ENCODE peak calls at places on chromosomes 1 and 21, in six cellular contexts. M, C, J, N, B and L are unnamed samples.

GRCh38 chr1:213474054-213474453 is 423.0 kb downstream of the RPS6KC1 start:
- DNase-seq in M (no peak), C (peak; percentile 62), J (no peak), N (no peak), B (no peak), L (peak; percentile 82)

GRCh38 chr1:99725996-99726395 is 40.4 kb downstream of the FRRS1 start:
- DNase-seq in M (no peak), C (no peak), J (no peak), N (no peak), B (no peak), L (no peak)

GRCh38 chr1:178046856-178047255 is 47.0 kb upstream of the RASAL2 start:
- DNase-seq in M (no peak), C (no peak), J (no peak), N (no peak), B (no peak), L (no peak)

GRCh38 chr1:220680085-220680687 is 10.0 kb upstream of the C1orf115 start:
- DNase-seq in M (peak; percentile 70), C (peak; percentile 59), J (peak; percentile 53), N (peak; percentile 47), B (no peak), L (peak; percentile 43)

GRCh38 chr21:31514598-31514997 is 144.9 kb upstream of the SOD1 start:
- DNase-seq in M (no peak), C (peak; percentile 20), J (no peak), N (no peak), B (peak; percentile 15), L (peak; percentile 74)

GRCh38 chr1:179141592-179142244 is 59.8 kb downstream of the TOR3A start:
- DNase-seq in M (peak; percentile 91), C (no peak), J (peak; percentile 92), N (no peak), B (no peak), L (no peak)

GRCh38 chr1:224641030-224641429 is 24.9 kb downstream of the CNIH3 start:
- DNase-seq in M (no peak), C (no peak), J (no peak), N (no peak), B (no peak), L (no peak)

GRCh38 chr1:53329183-53329544 is 1.3 kb upstream of the LRP8 start:
- DNase-seq in M (no peak), C (no peak), J (no peak), N (no peak), B (no peak), L (peak; percentile 10)

GRCh38 chr1:24363994-24364393 is 44.8 kb downstream of the GRHL3 start:
- DNase-seq in M (no peak), C (no peak), J (no peak), N (no peak), B (no peak), L (no peak)

GRCh38 chr1:33322870-33323585 is 2.1 kb upstream of the A3GALT2 start:
- DNase-seq in M (no peak), C (no peak), J (no peak), N (no peak), B (no peak), L (no peak)

GRCh38 chr1:65412984-65413375 is 7.5 kb upstream of the LEPR start:
- DNase-seq in M (no peak), C (no peak), J (peak; percentile 47), N (no peak), B (no peak), L (no peak)

GRCh38 chr1:55750020-55750995 is 535.1 kb upstream of the USP24 start:
- DNase-seq in M (no peak), C (peak; percentile 36), J (no peak), N (no peak), B (no peak), L (no peak)

GRCh38 chr1:85581802-85582686 is 1.5 kb downstream of the CCN1 start:
- DNase-seq in M (peak; percentile 54), C (peak; percentile 70), J (peak; percentile 88), N (no peak), B (no peak), L (no peak)

GRCh38 chr1:207298186-207298585 is 23.3 kb upstream of the CD55 start:
- DNase-seq in M (peak; percentile 73), C (no peak), J (no peak), N (no peak), B (no peak), L (no peak)

GRCh38 chr21:37562920-37563640 is 196.5 kb downstream of the DYRK1A start:
- DNase-seq in M (no peak), C (no peak), J (no peak), N (no peak), B (no peak), L (peak; percentile 26)

GRCh38 chr1:13746342-13746741 is 46.4 kb downstream of the PRDM2 start:
- DNase-seq in M (no peak), C (no peak), J (no peak), N (no peak), B (no peak), L (no peak)

GRCh38 chr1:45974541-45975269 is 157.7 kb downstream of the PIK3R3 start:
- DNase-seq in M (no peak), C (no peak), J (no peak), N (no peak), B (no peak), L (no peak)

GRCh38 chr1:222021124-222021523 is 279.2 kb upstream of the DUSP10 start:
- DNase-seq in M (no peak), C (no peak), J (peak; percentile 44), N (no peak), B (no peak), L (no peak)

GRCh38 chr1:26287033-26287711 is 7.3 kb downstream of the SH3BGRL3 start:
- DNase-seq in M (no peak), C (no peak), J (peak; percentile 57), N (no peak), B (peak; percentile 91), L (no peak)

GRCh38 chr21:38945536-38946245 is 140.0 kb downstream of the ETS2 start:
- DNase-seq in M (no peak), C (no peak), J (no peak), N (peak; percentile 57), B (no peak), L (no peak)

GRCh38 chr1:217718873-217719272 is 87.7 kb downstream of the SPATA17 start:
- DNase-seq in M (no peak), C (no peak), J (peak; percentile 23), N (no peak), B (no peak), L (no peak)

GRCh38 chr1:85109475-85109874 is 61.2 kb upstream of the MCOLN3 start:
- DNase-seq in M (peak; percentile 71), C (peak; percentile 82), J (peak; percentile 81), N (peak; percentile 55), B (peak; percentile 39), L (peak; percentile 70)

GRCh38 chr1:202697038-202697437 is 13.2 kb downstream of the SYT2 start:
- DNase-seq in M (no peak), C (no peak), J (no peak), N (no peak), B (no peak), L (no peak)

GRCh38 chr21:33112151-33112550 is 42.2 kb downstream of the OLIG1 start:
- DNase-seq in M (no peak), C (no peak), J (no peak), N (no peak), B (no peak), L (no peak)
- H3K27me3 ChIP-seq in M (peaks cover 62% of the 10 kb centered on the region), C (peaks cover 47% of the 10 kb centered on the region), J (peaks cover 88% of the 10 kb centered on the region), N (no peaks in the 10 kb centered on the region), B (peaks cover 15% of the 10 kb centered on the region), L (no peaks in the 10 kb centered on the region)

GRCh38 chr21:45989355-45990048 is 7.9 kb downstream of the COL6A1 start:
- DNase-seq in M (no peak), C (no peak), J (no peak), N (no peak), B (no peak), L (peak; percentile 9)
- H3K27ac ChIP-seq in M (no peak overlapping the region), C (no peak overlapping the region), J (no peak overlapping the region), N (no peak overlapping the region), B (no peak overlapping the region), L (no peak overlapping the region)

DNA sequence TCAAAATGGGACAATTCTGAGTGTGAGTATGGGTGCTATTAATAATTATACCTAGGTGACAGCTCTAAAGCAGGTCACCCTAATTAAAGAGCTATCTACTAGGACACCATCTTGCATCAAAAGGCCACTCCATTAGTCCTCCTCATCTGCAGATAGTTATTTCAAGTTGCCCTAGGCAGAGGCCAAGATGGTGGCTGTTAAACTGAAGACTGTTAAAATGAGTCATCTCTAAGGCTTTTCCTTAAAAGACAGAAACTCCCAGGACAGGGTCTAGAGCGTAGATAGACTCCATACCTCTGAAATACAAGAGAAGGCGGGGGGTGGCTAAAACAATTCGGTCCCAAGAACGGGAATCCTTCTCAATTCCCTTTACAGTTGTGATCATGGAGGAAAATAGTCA is 4.5 kb upstream of the ZNF697 start:
- DNase-seq in M (no peak), C (no peak), J (no peak), N (no peak), B (no peak), L (no peak)
- H3K27me3 ChIP-seq in M (peaks cover 3% of the 10 kb centered on the region), C (no peaks in the 10 kb centered on the region), J (no peaks in the 10 kb centered on the region), N (no peaks in the 10 kb centered on the region), B (peaks cover 38% of the 10 kb centered on the region), L (no peaks in the 10 kb centered on the region)

GRCh38 chr21:40615503-40616376 is 231.2 kb downstream of the DSCAM start:
- DNase-seq in M (no peak), C (peak; percentile 7), J (no peak), N (no peak), B (no peak), L (no peak)

GRCh38 chr21:40620386-40621145 is 226.4 kb downstream of the DSCAM start:
- DNase-seq in M (no peak), C (no peak), J (no peak), N (no peak), B (no peak), L (no peak)

GRCh38 chr21:40618216-40618615 is 228.7 kb downstream of the DSCAM start:
- DNase-seq in M (no peak), C (no peak), J (no peak), N (no peak), B (no peak), L (no peak)

GRCh38 chr21:40616377-40616704 is 230.6 kb downstream of the DSCAM start:
- DNase-seq in M (no peak), C (no peak), J (no peak), N (no peak), B (no peak), L (no peak)
- H3K27ac ChIP-seq in M (no peak overlapping the region), C (no peak overlapping the region), J (no peak overlapping the region), N (no peak overlapping the region), B (no peak overlapping the region), L (no peak overlapping the region)

GRCh38 chr1:50346621-50347020 is 76.6 kb downstream of the DMRTA2 start:
- DNase-seq in M (no peak), C (no peak), J (no peak), N (no peak), B (peak; percentile 78), L (no peak)

GRCh38 chr1:50343323-50343722 is 79.9 kb downstream of the DMRTA2 start:
- DNase-seq in M (no peak), C (no peak), J (no peak), N (no peak), B (no peak), L (no peak)

GRCh38 chr1:50347933-50348332 is 75.3 kb downstream of the DMRTA2 start:
- DNase-seq in M (no peak), C (no peak), J (no peak), N (no peak), B (peak; percentile 67), L (no peak)

DNA sequence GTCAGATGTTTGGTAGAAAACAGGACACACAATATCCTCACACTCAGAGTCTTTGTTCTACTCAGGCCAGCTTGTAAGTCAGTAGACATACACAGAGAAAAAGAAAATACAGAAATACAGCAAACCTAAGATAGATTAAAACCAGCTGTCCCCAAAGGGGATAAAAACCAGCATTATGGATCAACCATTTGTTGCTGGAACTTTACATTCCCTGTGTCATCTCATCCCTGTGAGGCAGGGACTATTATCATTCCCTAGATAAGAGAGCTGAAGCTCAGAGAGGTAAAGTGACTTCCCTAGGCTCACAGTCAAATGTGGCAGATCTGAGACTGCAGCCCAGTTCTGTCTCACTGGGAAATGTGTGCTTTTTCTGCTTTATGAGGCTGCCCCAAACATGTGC is 80.7 kb downstream of the DMRTA2 start:
- DNase-seq in M (no peak), C (no peak), J (no peak), N (no peak), B (no peak), L (no peak)
- H3K27me3 ChIP-seq in M (peaks cover 2% of the 10 kb centered on the region), C (no peaks in the 10 kb centered on the region), J (peaks cover 32% of the 10 kb centered on the region), N (no peaks in the 10 kb centered on the region), B (no peaks in the 10 kb centered on the region), L (no peaks in the 10 kb centered on the region)